ENCODE peak calls at places on chromosome 6, in nine cellular contexts. One of them, this sample, is unnamed.

GRCh38 chr6:11309947-11310665 is 77.6 kb upstream of the NEDD9 start:
- DNase-seq in activated CD8-positive, alpha-beta T cell treated with anti-CD3 and anti-CD28 coated beads for 36 hours: no peak
- DNase-seq in fibroblast of lung: peak
- DNase-seq in B cell: no peak
- DNase-seq in coronary artery: no peak
- DNase-seq in fibroblast of pulmonary artery: no peak
- DNase-seq in endothelial cell: no peak
- DNase-seq in WTC11: peak
- DNase-seq in spleen: no peak
- DNase-seq in this sample: no peak

GRCh38 chr6:136113736-136114173 is 136.4 kb downstream of the MTFR2 start:
- DNase-seq in WTC11: peak
- DNase-seq in fibroblast of lung: peak
- DNase-seq in spleen: no peak
- DNase-seq in coronary artery: no peak
- DNase-seq in activated CD8-positive, alpha-beta T cell treated with anti-CD3 and anti-CD28 coated beads for 36 hours: peak
- DNase-seq in B cell: no peak
- DNase-seq in endothelial cell: peak
- DNase-seq in fibroblast of pulmonary artery: peak
- DNase-seq in this sample: no peak

GRCh38 chr6:168043848-168044415 is 35.1 kb downstream of the FRMD1 start:
- DNase-seq in coronary artery: no peak
- DNase-seq in fibroblast of lung: no peak
- DNase-seq in endothelial cell: no peak
- DNase-seq in spleen: peak
- DNase-seq in fibroblast of pulmonary artery: no peak
- DNase-seq in activated CD8-positive, alpha-beta T cell treated with anti-CD3 and anti-CD28 coated beads for 36 hours: no peak
- DNase-seq in WTC11: no peak
- DNase-seq in B cell: no peak
- DNase-seq in this sample: no peak

GRCh38 chr6:36979343-36979742 is 6.7 kb downstream of the MTCH1 start:
- DNase-seq in activated CD8-positive, alpha-beta T cell treated with anti-CD3 and anti-CD28 coated beads for 36 hours: peak
- DNase-seq in WTC11: no peak
- DNase-seq in spleen: no peak
- DNase-seq in fibroblast of pulmonary artery: peak
- DNase-seq in fibroblast of lung: peak
- DNase-seq in coronary artery: no peak
- DNase-seq in B cell: no peak
- DNase-seq in endothelial cell: no peak
- DNase-seq in this sample: no peak

GRCh38 chr6:10305740-10306423 is 109.0 kb downstream of the TFAP2A start:
- DNase-seq in fibroblast of lung: no peak
- DNase-seq in activated CD8-positive, alpha-beta T cell treated with anti-CD3 and anti-CD28 coated beads for 36 hours: no peak
- DNase-seq in spleen: no peak
- DNase-seq in coronary artery: no peak
- DNase-seq in WTC11: no peak
- DNase-seq in B cell: no peak
- DNase-seq in fibroblast of pulmonary artery: no peak
- DNase-seq in endothelial cell: no peak
- DNase-seq in this sample: no peak

GRCh38 chr6:43250992-43251373 is 7.7 kb downstream of the TTBK1 start:
- DNase-seq in endothelial cell: no peak
- DNase-seq in activated CD8-positive, alpha-beta T cell treated with anti-CD3 and anti-CD28 coated beads for 36 hours: peak
- DNase-seq in fibroblast of lung: no peak
- DNase-seq in spleen: no peak
- DNase-seq in coronary artery: no peak
- DNase-seq in B cell: no peak
- DNase-seq in fibroblast of pulmonary artery: no peak
- DNase-seq in WTC11: no peak
- DNase-seq in this sample: no peak

GRCh38 chr6:17418281-17419188 is 25.1 kb downstream of the CAP2 start:
- DNase-seq in spleen: no peak
- DNase-seq in fibroblast of lung: no peak
- DNase-seq in coronary artery: no peak
- DNase-seq in B cell: no peak
- DNase-seq in fibroblast of pulmonary artery: peak
- DNase-seq in endothelial cell: no peak
- DNase-seq in activated CD8-positive, alpha-beta T cell treated with anti-CD3 and anti-CD28 coated beads for 36 hours: no peak
- DNase-seq in WTC11: no peak
- DNase-seq in this sample: no peak

GRCh38 chr6:101443315-101443714 is 49.8 kb downstream of the GRIK2 start:
- DNase-seq in activated CD8-positive, alpha-beta T cell treated with anti-CD3 and anti-CD28 coated beads for 36 hours: no peak
- DNase-seq in WTC11: no peak
- DNase-seq in coronary artery: no peak
- DNase-seq in fibroblast of pulmonary artery: no peak
- DNase-seq in spleen: no peak
- DNase-seq in B cell: no peak
- DNase-seq in fibroblast of lung: no peak
- DNase-seq in endothelial cell: no peak
- DNase-seq in this sample: no peak

GRCh38 chr6:124964764-124965105 is 2.5 kb downstream of the RNF217 start:
- DNase-seq in WTC11: no peak
- DNase-seq in spleen: no peak
- DNase-seq in fibroblast of lung: no peak
- DNase-seq in B cell: no peak
- DNase-seq in activated CD8-positive, alpha-beta T cell treated with anti-CD3 and anti-CD28 coated beads for 36 hours: no peak
- DNase-seq in fibroblast of pulmonary artery: peak
- DNase-seq in coronary artery: no peak
- DNase-seq in endothelial cell: no peak
- DNase-seq in this sample: no peak

GRCh38 chr6:20565291-20565690 is 31.0 kb downstream of the CDKAL1 start:
- DNase-seq in activated CD8-positive, alpha-beta T cell treated with anti-CD3 and anti-CD28 coated beads for 36 hours: no peak
- DNase-seq in B cell: no peak
- DNase-seq in WTC11: no peak
- DNase-seq in coronary artery: no peak
- DNase-seq in fibroblast of pulmonary artery: no peak
- DNase-seq in endothelial cell: no peak
- DNase-seq in fibroblast of lung: no peak
- DNase-seq in spleen: no peak
- DNase-seq in this sample: no peak

GRCh38 chr6:16243055-16243454 is 4.7 kb downstream of the GMPR start:
- DNase-seq in B cell: no peak
- DNase-seq in coronary artery: peak
- DNase-seq in activated CD8-positive, alpha-beta T cell treated with anti-CD3 and anti-CD28 coated beads for 36 hours: no peak
- DNase-seq in WTC11: no peak
- DNase-seq in endothelial cell: no peak
- DNase-seq in fibroblast of lung: peak
- DNase-seq in fibroblast of pulmonary artery: peak
- DNase-seq in spleen: no peak
- DNase-seq in this sample: no peak

GRCh38 chr6:15961630-15962448 is 167.0 kb upstream of the MYLIP start:
- DNase-seq in B cell: no peak
- DNase-seq in spleen: no peak
- DNase-seq in endothelial cell: no peak
- DNase-seq in activated CD8-positive, alpha-beta T cell treated with anti-CD3 and anti-CD28 coated beads for 36 hours: no peak
- DNase-seq in coronary artery: no peak
- DNase-seq in fibroblast of pulmonary artery: no peak
- DNase-seq in fibroblast of lung: no peak
- DNase-seq in WTC11: no peak
- DNase-seq in this sample: no peak

GRCh38 chr6:4057036-4057435 is 21.9 kb downstream of the FAM217A start:
- DNase-seq in endothelial cell: no peak
- DNase-seq in activated CD8-positive, alpha-beta T cell treated with anti-CD3 and anti-CD28 coated beads for 36 hours: no peak
- DNase-seq in fibroblast of lung: no peak
- DNase-seq in B cell: no peak
- DNase-seq in coronary artery: no peak
- DNase-seq in WTC11: no peak
- DNase-seq in fibroblast of pulmonary artery: no peak
- DNase-seq in spleen: no peak
- DNase-seq in this sample: no peak

GRCh38 chr6:37061157-37061804 is 55.8 kb downstream of the FGD2 start:
- DNase-seq in endothelial cell: no peak
- DNase-seq in fibroblast of pulmonary artery: no peak
- DNase-seq in coronary artery: no peak
- DNase-seq in B cell: no peak
- DNase-seq in fibroblast of lung: no peak
- DNase-seq in activated CD8-positive, alpha-beta T cell treated with anti-CD3 and anti-CD28 coated beads for 36 hours: no peak
- DNase-seq in spleen: peak
- DNase-seq in WTC11: no peak
- DNase-seq in this sample: no peak

GRCh38 chr6:160030103-160030502 is 61.2 kb downstream of the IGF2R start:
- DNase-seq in fibroblast of lung: peak
- DNase-seq in coronary artery: peak
- DNase-seq in WTC11: no peak
- DNase-seq in endothelial cell: no peak
- DNase-seq in B cell: no peak
- DNase-seq in activated CD8-positive, alpha-beta T cell treated with anti-CD3 and anti-CD28 coated beads for 36 hours: no peak
- DNase-seq in fibroblast of pulmonary artery: peak
- DNase-seq in spleen: no peak
- DNase-seq in this sample: no peak

GRCh38 chr6:110534731-110535164 is 58.3 kb upstream of the SLC22A16 start:
- DNase-seq in fibroblast of lung: peak
- DNase-seq in coronary artery: no peak
- DNase-seq in endothelial cell: no peak
- DNase-seq in B cell: no peak
- DNase-seq in spleen: no peak
- DNase-seq in WTC11: no peak
- DNase-seq in activated CD8-positive, alpha-beta T cell treated with anti-CD3 and anti-CD28 coated beads for 36 hours: no peak
- DNase-seq in fibroblast of pulmonary artery: peak
- DNase-seq in this sample: no peak
- TF ChIP-seq CTCF in fibroblast of lung: no peak
- TF ChIP-seq CTCF in coronary artery: no peak
- TF ChIP-seq CTCF in endothelial cell: no peak
- TF ChIP-seq CTCF in B cell: no peak
- TF ChIP-seq CTCF in spleen: no peak
- TF ChIP-seq CTCF in WTC11: no peak
- TF ChIP-seq CTCF in activated CD8-positive, alpha-beta T cell treated with anti-CD3 and anti-CD28 coated beads for 36 hours: no peak
- TF ChIP-seq CTCF in fibroblast of pulmonary artery: no peak
- TF ChIP-seq CTCF in this sample: no peak

GRCh38 chr6:25727028-25727427 is 27.5 kb upstream of the SLC17A4 start:
- DNase-seq in endothelial cell: no peak
- DNase-seq in spleen: no peak
- DNase-seq in B cell: no peak
- DNase-seq in fibroblast of pulmonary artery: no peak
- DNase-seq in fibroblast of lung: no peak
- DNase-seq in activated CD8-positive, alpha-beta T cell treated with anti-CD3 and anti-CD28 coated beads for 36 hours: no peak
- DNase-seq in WTC11: no peak
- DNase-seq in coronary artery: no peak
- DNase-seq in this sample: no peak

DNA sequence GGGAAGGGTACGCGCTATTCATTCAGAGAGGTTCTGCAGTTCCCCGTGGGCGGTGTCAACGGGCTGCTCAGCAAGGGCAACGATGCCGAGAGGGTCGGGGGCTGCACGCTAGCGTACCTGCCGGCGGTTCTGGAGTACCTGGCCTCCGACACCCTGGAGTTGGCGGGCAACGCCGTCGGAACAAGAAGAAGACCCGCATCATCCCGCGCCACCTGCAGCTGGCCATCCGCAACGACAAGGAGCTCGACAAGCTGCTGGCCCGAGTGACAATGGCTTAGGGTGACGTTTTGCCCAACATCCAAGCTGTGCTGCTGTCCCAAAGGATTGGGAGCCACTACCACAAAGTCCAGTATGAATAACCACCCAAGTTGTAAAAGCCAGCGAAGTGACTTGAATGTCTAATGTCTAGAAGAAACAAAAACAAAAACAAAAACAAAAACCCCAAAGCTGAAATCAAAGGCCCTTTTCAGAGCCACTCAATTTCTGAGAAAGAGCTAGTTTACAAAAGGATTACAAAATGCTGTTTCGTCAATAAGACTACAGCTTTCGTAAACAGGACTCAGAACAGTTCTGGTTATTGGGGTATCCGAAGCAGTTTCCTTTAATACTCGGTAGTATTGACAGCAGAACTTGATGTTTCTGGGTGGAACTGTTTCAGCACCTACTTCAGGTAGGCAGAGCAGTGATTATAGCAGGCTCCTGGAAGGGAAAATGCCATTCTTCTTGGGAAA is 21.9 kb upstream of the SLC17A4 start:
- DNase-seq in fibroblast of pulmonary artery: no peak
- DNase-seq in coronary artery: no peak
- DNase-seq in WTC11: peak
- DNase-seq in activated CD8-positive, alpha-beta T cell treated with anti-CD3 and anti-CD28 coated beads for 36 hours: no peak
- DNase-seq in spleen: no peak
- DNase-seq in fibroblast of lung: no peak
- DNase-seq in B cell: no peak
- DNase-seq in endothelial cell: no peak
- DNase-seq in this sample: no peak
- TF ChIP-seq CTCF in fibroblast of pulmonary artery: no peak
- TF ChIP-seq CTCF in coronary artery: no peak
- TF ChIP-seq CTCF in WTC11: peak
- TF ChIP-seq CTCF in activated CD8-positive, alpha-beta T cell treated with anti-CD3 and anti-CD28 coated beads for 36 hours: no peak
- TF ChIP-seq CTCF in spleen: no peak
- TF ChIP-seq CTCF in fibroblast of lung: no peak
- TF ChIP-seq CTCF in B cell: no peak
- TF ChIP-seq CTCF in endothelial cell: no peak
- TF ChIP-seq CTCF in this sample: no peak

GRCh38 chr6:13428528-13429405 is 58.6 kb downstream of the GFOD1 start:
- DNase-seq in B cell: no peak
- DNase-seq in coronary artery: peak
- DNase-seq in fibroblast of pulmonary artery: no peak
- DNase-seq in fibroblast of lung: no peak
- DNase-seq in WTC11: peak
- DNase-seq in activated CD8-positive, alpha-beta T cell treated with anti-CD3 and anti-CD28 coated beads for 36 hours: peak
- DNase-seq in spleen: peak
- DNase-seq in endothelial cell: no peak
- DNase-seq in this sample: peak
- TF ChIP-seq CTCF in B cell: peak
- TF ChIP-seq CTCF in coronary artery: no peak
- TF ChIP-seq CTCF in fibroblast of pulmonary artery: no peak
- TF ChIP-seq CTCF in fibroblast of lung: no peak
- TF ChIP-seq CTCF in WTC11: no peak
- TF ChIP-seq CTCF in activated CD8-positive, alpha-beta T cell treated with anti-CD3 and anti-CD28 coated beads for 36 hours: peak
- TF ChIP-seq CTCF in spleen: no peak
- TF ChIP-seq CTCF in endothelial cell: no peak
- TF ChIP-seq CTCF in this sample: peak

GRCh38 chr6:129136751-129137150 is 253.8 kb downstream of the LAMA2 start:
- DNase-seq in spleen: no peak
- DNase-seq in fibroblast of lung: no peak
- DNase-seq in WTC11: no peak
- DNase-seq in activated CD8-positive, alpha-beta T cell treated with anti-CD3 and anti-CD28 coated beads for 36 hours: no peak
- DNase-seq in fibroblast of pulmonary artery: no peak
- DNase-seq in coronary artery: no peak
- DNase-seq in endothelial cell: no peak
- DNase-seq in B cell: no peak
- DNase-seq in this sample: no peak

GRCh38 chr6:129131282-129131681 is 248.3 kb downstream of the LAMA2 start:
- DNase-seq in WTC11: no peak
- DNase-seq in fibroblast of pulmonary artery: peak
- DNase-seq in fibroblast of lung: peak
- DNase-seq in coronary artery: peak
- DNase-seq in activated CD8-positive, alpha-beta T cell treated with anti-CD3 and anti-CD28 coated beads for 36 hours: no peak
- DNase-seq in spleen: no peak
- DNase-seq in B cell: no peak
- DNase-seq in endothelial cell: no peak
- DNase-seq in this sample: no peak

GRCh38 chr6:129135421-129135820 is 252.5 kb downstream of the LAMA2 start:
- DNase-seq in spleen: no peak
- DNase-seq in B cell: no peak
- DNase-seq in WTC11: no peak
- DNase-seq in endothelial cell: no peak
- DNase-seq in activated CD8-positive, alpha-beta T cell treated with anti-CD3 and anti-CD28 coated beads for 36 hours: no peak
- DNase-seq in fibroblast of lung: peak
- DNase-seq in fibroblast of pulmonary artery: peak
- DNase-seq in coronary artery: no peak
- DNase-seq in this sample: no peak

GRCh38 chr6:129133770-129134192 is 250.8 kb downstream of the LAMA2 start:
- DNase-seq in fibroblast of pulmonary artery: peak
- DNase-seq in activated CD8-positive, alpha-beta T cell treated with anti-CD3 and anti-CD28 coated beads for 36 hours: no peak
- DNase-seq in WTC11: no peak
- DNase-seq in spleen: no peak
- DNase-seq in B cell: no peak
- DNase-seq in coronary artery: no peak
- DNase-seq in endothelial cell: no peak
- DNase-seq in fibroblast of lung: peak
- DNase-seq in this sample: no peak

GRCh38 chr6:129134535-129134934 is 251.6 kb downstream of the LAMA2 start:
- DNase-seq in activated CD8-positive, alpha-beta T cell treated with anti-CD3 and anti-CD28 coated beads for 36 hours: no peak
- DNase-seq in fibroblast of lung: no peak
- DNase-seq in WTC11: no peak
- DNase-seq in coronary artery: no peak
- DNase-seq in spleen: no peak
- DNase-seq in B cell: no peak
- DNase-seq in endothelial cell: no peak
- DNase-seq in fibroblast of pulmonary artery: peak
- DNase-seq in this sample: no peak
- TF ChIP-seq CTCF in activated CD8-positive, alpha-beta T cell treated with anti-CD3 and anti-CD28 coated beads for 36 hours: no peak
- TF ChIP-seq CTCF in fibroblast of lung: no peak
- TF ChIP-seq CTCF in WTC11: no peak
- TF ChIP-seq CTCF in coronary artery: no peak
- TF ChIP-seq CTCF in spleen: no peak
- TF ChIP-seq CTCF in B cell: no peak
- TF ChIP-seq CTCF in endothelial cell: no peak
- TF ChIP-seq CTCF in fibroblast of pulmonary artery: peak
- TF ChIP-seq CTCF in this sample: no peak

This sample was measured in GM10248.